ENCODE peak calls at places on chromosomes 11 and 22, in eight cellular contexts. One of them, this sample, is unnamed.

GRCh38 chr11:121540627-121541026 is 87.9 kb upstream of the SORL1-AS1 start:
- DNase-seq in body of pancreas: no peak
- DNase-seq in GM23338: no peak
- DNase-seq in ovary: no peak
- DNase-seq in cardiac fibroblast: no peak
- DNase-seq in CD8-positive, alpha-beta T cell: no peak
- DNase-seq in CD4-positive, CD25-positive, alpha-beta regulatory T cell: no peak
- DNase-seq in endodermal cell: no peak
- DNase-seq in this sample: peak; percentile 19

GRCh38 chr11:124086447-124086846 is 28.8 kb upstream of the VWA5A start:
- DNase-seq in body of pancreas: no peak
- DNase-seq in GM23338: peak; percentile 39
- DNase-seq in ovary: no peak
- DNase-seq in cardiac fibroblast: no peak
- DNase-seq in CD8-positive, alpha-beta T cell: no peak
- DNase-seq in CD4-positive, CD25-positive, alpha-beta regulatory T cell: no peak
- DNase-seq in endodermal cell: peak; percentile 54
- DNase-seq in this sample: no peak

GRCh38 chr22:50192825-50193204 is 7.1 kb downstream of the TRABD start:
- DNase-seq in body of pancreas: peak; percentile 79
- DNase-seq in GM23338: no peak
- DNase-seq in ovary: peak; percentile 13
- DNase-seq in cardiac fibroblast: no peak
- DNase-seq in CD8-positive, alpha-beta T cell: peak; percentile 81
- DNase-seq in CD4-positive, CD25-positive, alpha-beta regulatory T cell: peak; percentile 38
- DNase-seq in endodermal cell: no peak
- DNase-seq in this sample: no peak

GRCh38 chr22:38700271-38700788 is 413 bp downstream of the JOSD1 start:
- DNase-seq in body of pancreas: peak; percentile 67
- DNase-seq in GM23338: peak; percentile 74
- DNase-seq in ovary: peak; percentile 69
- DNase-seq in cardiac fibroblast: peak; percentile 78
- DNase-seq in CD8-positive, alpha-beta T cell: peak; percentile 29
- DNase-seq in CD4-positive, CD25-positive, alpha-beta regulatory T cell: no peak
- DNase-seq in endodermal cell: no peak
- DNase-seq in this sample: peak; percentile 48

GRCh38 chr11:114243461-114244372 is 52.5 kb upstream of the NNMT start:
- DNase-seq in body of pancreas: no peak
- DNase-seq in GM23338: no peak
- DNase-seq in ovary: no peak
- DNase-seq in cardiac fibroblast: no peak
- DNase-seq in CD8-positive, alpha-beta T cell: no peak
- DNase-seq in CD4-positive, CD25-positive, alpha-beta regulatory T cell: no peak
- DNase-seq in endodermal cell: no peak
- DNase-seq in this sample: no peak

GRCh38 chr22:23216331-23217170 is 36.2 kb downstream of the BCR start:
- DNase-seq in body of pancreas: no peak
- DNase-seq in GM23338: no peak
- DNase-seq in ovary: no peak
- DNase-seq in cardiac fibroblast: no peak
- DNase-seq in CD8-positive, alpha-beta T cell: peak; percentile 48
- DNase-seq in CD4-positive, CD25-positive, alpha-beta regulatory T cell: peak; percentile 11
- DNase-seq in endodermal cell: no peak
- DNase-seq in this sample: no peak

GRCh38 chr11:40877256-40877655 is 582.2 kb downstream of the LRRC4C start:
- DNase-seq in body of pancreas: no peak
- DNase-seq in GM23338: no peak
- DNase-seq in ovary: no peak
- DNase-seq in cardiac fibroblast: no peak
- DNase-seq in CD8-positive, alpha-beta T cell: no peak
- DNase-seq in CD4-positive, CD25-positive, alpha-beta regulatory T cell: no peak
- DNase-seq in endodermal cell: no peak
- DNase-seq in this sample: no peak

GRCh38 chr11:84993386-84993785 is 633.8 kb downstream of the DLG2 start:
- DNase-seq in body of pancreas: no peak
- DNase-seq in GM23338: peak; percentile 75
- DNase-seq in ovary: no peak
- DNase-seq in cardiac fibroblast: no peak
- DNase-seq in CD8-positive, alpha-beta T cell: no peak
- DNase-seq in CD4-positive, CD25-positive, alpha-beta regulatory T cell: no peak
- DNase-seq in endodermal cell: peak; percentile 87
- DNase-seq in this sample: peak; percentile 31

GRCh38 chr11:17275376-17276235 is 933 bp upstream of the NUCB2 start:
- DNase-seq in body of pancreas: no peak
- DNase-seq in GM23338: no peak
- DNase-seq in ovary: no peak
- DNase-seq in cardiac fibroblast: no peak
- DNase-seq in CD8-positive, alpha-beta T cell: no peak
- DNase-seq in CD4-positive, CD25-positive, alpha-beta regulatory T cell: no peak
- DNase-seq in endodermal cell: no peak
- DNase-seq in this sample: peak; percentile 23

GRCh38 chr22:44277404-44278135 is 35.2 kb downstream of the SHISAL1 start:
- DNase-seq in body of pancreas: no peak
- DNase-seq in GM23338: no peak
- DNase-seq in ovary: no peak
- DNase-seq in cardiac fibroblast: no peak
- DNase-seq in CD8-positive, alpha-beta T cell: no peak
- DNase-seq in CD4-positive, CD25-positive, alpha-beta regulatory T cell: no peak
- DNase-seq in endodermal cell: no peak
- DNase-seq in this sample: no peak

GRCh38 chr11:789951-790350 is at the start of gene CEND1:
- DNase-seq in body of pancreas: no peak
- DNase-seq in GM23338: peak; percentile 79
- DNase-seq in ovary: no peak
- DNase-seq in cardiac fibroblast: peak; percentile 59
- DNase-seq in CD8-positive, alpha-beta T cell: no peak
- DNase-seq in CD4-positive, CD25-positive, alpha-beta regulatory T cell: no peak
- DNase-seq in endodermal cell: peak; percentile 78
- DNase-seq in this sample: peak; percentile 48

GRCh38 chr11:76654980-76655379 is 15.6 kb downstream of the LRRC32 start:
- DNase-seq in body of pancreas: no peak
- DNase-seq in GM23338: no peak
- DNase-seq in ovary: no peak
- DNase-seq in cardiac fibroblast: peak; percentile 18
- DNase-seq in CD8-positive, alpha-beta T cell: no peak
- DNase-seq in CD4-positive, CD25-positive, alpha-beta regulatory T cell: no peak
- DNase-seq in endodermal cell: peak; percentile 45
- DNase-seq in this sample: no peak

GRCh38 chr22:38923463-38924196 is 33.8 kb upstream of the APOBEC3A start:
- DNase-seq in body of pancreas: peak; percentile 81
- DNase-seq in GM23338: peak; percentile 62
- DNase-seq in ovary: peak; percentile 84
- DNase-seq in cardiac fibroblast: peak; percentile 84
- DNase-seq in CD8-positive, alpha-beta T cell: no peak
- DNase-seq in CD4-positive, CD25-positive, alpha-beta regulatory T cell: no peak
- DNase-seq in endodermal cell: peak; percentile 69
- DNase-seq in this sample: peak; percentile 86

GRCh38 chr22:29710193-29710592 is 9.6 kb upstream of the CABP7 start:
- DNase-seq in body of pancreas: no peak
- DNase-seq in GM23338: no peak
- DNase-seq in ovary: no peak
- DNase-seq in cardiac fibroblast: no peak
- DNase-seq in CD8-positive, alpha-beta T cell: no peak
- DNase-seq in CD4-positive, CD25-positive, alpha-beta regulatory T cell: no peak
- DNase-seq in endodermal cell: no peak
- DNase-seq in this sample: no peak

GRCh38 chr11:65417702-65418430 is 4.7 kb upstream of the NEAT1 start:
- DNase-seq in body of pancreas: peak; percentile 59
- DNase-seq in GM23338: no peak
- DNase-seq in ovary: peak; percentile 67
- DNase-seq in cardiac fibroblast: peak; percentile 84
- DNase-seq in CD8-positive, alpha-beta T cell: peak; percentile 51
- DNase-seq in CD4-positive, CD25-positive, alpha-beta regulatory T cell: no peak
- DNase-seq in endodermal cell: no peak
- DNase-seq in this sample: peak; percentile 48

GRCh38 chr11:130070109-130070828 is 575 bp downstream of the APLP2 start:
- DNase-seq in body of pancreas: peak; percentile 50
- DNase-seq in GM23338: peak; percentile 56
- DNase-seq in ovary: peak; percentile 35
- DNase-seq in cardiac fibroblast: peak; percentile 36
- DNase-seq in CD8-positive, alpha-beta T cell: peak; percentile 41
- DNase-seq in CD4-positive, CD25-positive, alpha-beta regulatory T cell: peak; percentile 30
- DNase-seq in endodermal cell: no peak
- DNase-seq in this sample: no peak

GRCh38 chr11:61911701-61912529 is 5.5 kb downstream of the RAB3IL1 start:
- DNase-seq in body of pancreas: no peak
- DNase-seq in GM23338: no peak
- DNase-seq in ovary: peak; percentile 67
- DNase-seq in cardiac fibroblast: no peak
- DNase-seq in CD8-positive, alpha-beta T cell: no peak
- DNase-seq in CD4-positive, CD25-positive, alpha-beta regulatory T cell: no peak
- DNase-seq in endodermal cell: peak; percentile 31
- DNase-seq in this sample: no peak

GRCh38 chr11:107785401-107785800 is 73.2 kb downstream of the SLC35F2 start:
- DNase-seq in body of pancreas: no peak
- DNase-seq in GM23338: no peak
- DNase-seq in ovary: no peak
- DNase-seq in cardiac fibroblast: peak; percentile 11
- DNase-seq in CD8-positive, alpha-beta T cell: no peak
- DNase-seq in CD4-positive, CD25-positive, alpha-beta regulatory T cell: no peak
- DNase-seq in endodermal cell: no peak
- DNase-seq in this sample: peak; percentile 66

GRCh38 chr11:75720639-75721038 is 3.0 kb downstream of the MOGAT2 start:
- DNase-seq in body of pancreas: no peak
- DNase-seq in GM23338: no peak
- DNase-seq in ovary: no peak
- DNase-seq in cardiac fibroblast: no peak
- DNase-seq in CD8-positive, alpha-beta T cell: no peak
- DNase-seq in CD4-positive, CD25-positive, alpha-beta regulatory T cell: no peak
- DNase-seq in endodermal cell: no peak
- DNase-seq in this sample: no peak

GRCh38 chr11:113532697-113533424 is 57.7 kb upstream of the DRD2 start:
- DNase-seq in body of pancreas: peak; percentile 77
- DNase-seq in GM23338: peak; percentile 93
- DNase-seq in ovary: peak; percentile 50
- DNase-seq in cardiac fibroblast: peak; percentile 86
- DNase-seq in CD8-positive, alpha-beta T cell: peak; percentile 32
- DNase-seq in CD4-positive, CD25-positive, alpha-beta regulatory T cell: peak; percentile 23
- DNase-seq in endodermal cell: peak; percentile 91
- DNase-seq in this sample: peak; percentile 71

GRCh38 chr22:24431309-24432034 is 4.1 kb downstream of the ADORA2A start:
- DNase-seq in body of pancreas: no peak
- DNase-seq in GM23338: no peak
- DNase-seq in ovary: no peak
- DNase-seq in cardiac fibroblast: no peak
- DNase-seq in CD8-positive, alpha-beta T cell: no peak
- DNase-seq in CD4-positive, CD25-positive, alpha-beta regulatory T cell: no peak
- DNase-seq in endodermal cell: no peak
- DNase-seq in this sample: no peak

DNA sequence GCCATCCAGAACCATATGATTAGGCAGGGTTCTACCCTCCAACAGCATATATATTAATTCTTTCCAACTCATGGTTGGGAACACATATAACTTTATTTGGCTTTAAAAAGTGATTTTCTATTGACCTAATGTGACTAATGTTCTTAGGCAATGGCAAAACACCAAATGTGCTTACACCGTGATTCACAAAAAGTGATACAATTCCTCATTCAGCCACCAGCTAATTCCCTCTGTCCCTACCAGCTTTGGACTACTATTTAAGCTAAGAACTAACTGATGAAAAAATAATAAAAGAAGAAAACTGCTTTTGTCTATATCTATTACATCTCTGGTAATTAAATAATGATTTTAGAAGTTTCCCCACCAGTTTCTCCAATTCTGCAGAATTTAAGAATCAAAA is 4.7 kb downstream of the CTSC start:
- DNase-seq in body of pancreas: no peak
- DNase-seq in GM23338: no peak
- DNase-seq in ovary: no peak
- DNase-seq in cardiac fibroblast: peak; percentile 35
- DNase-seq in CD8-positive, alpha-beta T cell: no peak
- DNase-seq in CD4-positive, CD25-positive, alpha-beta regulatory T cell: no peak
- DNase-seq in endodermal cell: no peak
- DNase-seq in this sample: peak; percentile 74
- H3K4me3 ChIP-seq in body of pancreas: no peak overlapping the region
- H3K4me3 ChIP-seq in GM23338: peak overlapping the region; percentile 8
- H3K4me3 ChIP-seq in ovary: no peak overlapping the region
- H3K4me3 ChIP-seq in cardiac fibroblast: no peak overlapping the region
- H3K4me3 ChIP-seq in CD8-positive, alpha-beta T cell: no peak overlapping the region
- H3K4me3 ChIP-seq in CD4-positive, CD25-positive, alpha-beta regulatory T cell: peak overlapping the region; percentile 57
- H3K4me3 ChIP-seq in endodermal cell: no peak overlapping the region
- H3K4me3 ChIP-seq in this sample: no peak overlapping the region

GRCh38 chr11:35518766-35519165 is 6.7 kb downstream of the PAMR1 start:
- DNase-seq in body of pancreas: no peak
- DNase-seq in GM23338: no peak
- DNase-seq in ovary: no peak
- DNase-seq in cardiac fibroblast: peak; percentile 69
- DNase-seq in CD8-positive, alpha-beta T cell: no peak
- DNase-seq in CD4-positive, CD25-positive, alpha-beta regulatory T cell: no peak
- DNase-seq in endodermal cell: no peak
- DNase-seq in this sample: peak; percentile 21
- H3K4me3 ChIP-seq in body of pancreas: no peak overlapping the region
- H3K4me3 ChIP-seq in GM23338: no peak overlapping the region
- H3K4me3 ChIP-seq in ovary: no peak overlapping the region
- H3K4me3 ChIP-seq in cardiac fibroblast: no peak overlapping the region
- H3K4me3 ChIP-seq in CD8-positive, alpha-beta T cell: no peak overlapping the region
- H3K4me3 ChIP-seq in CD4-positive, CD25-positive, alpha-beta regulatory T cell: no peak overlapping the region
- H3K4me3 ChIP-seq in endodermal cell: no peak overlapping the region
- H3K4me3 ChIP-seq in this sample: no peak overlapping the region

GRCh38 chr11:128518493-128519207 is 68.7 kb downstream of the ETS1 start:
- DNase-seq in body of pancreas: no peak
- DNase-seq in GM23338: no peak
- DNase-seq in ovary: no peak
- DNase-seq in cardiac fibroblast: peak; percentile 45
- DNase-seq in CD8-positive, alpha-beta T cell: no peak
- DNase-seq in CD4-positive, CD25-positive, alpha-beta regulatory T cell: no peak
- DNase-seq in endodermal cell: no peak
- DNase-seq in this sample: peak; percentile 45
- H3K4me3 ChIP-seq in body of pancreas: no peak overlapping the region
- H3K4me3 ChIP-seq in GM23338: no peak overlapping the region
- H3K4me3 ChIP-seq in ovary: peak overlapping the region; percentile 9
- H3K4me3 ChIP-seq in cardiac fibroblast: peak overlapping the region; percentile 85
- H3K4me3 ChIP-seq in CD8-positive, alpha-beta T cell: peak overlapping the region; percentile 94
- H3K4me3 ChIP-seq in CD4-positive, CD25-positive, alpha-beta regulatory T cell: peak overlapping the region; percentile 100
- H3K4me3 ChIP-seq in endodermal cell: peak overlapping the region; percentile 62
- H3K4me3 ChIP-seq in this sample: peak overlapping the region; percentile 92

GRCh38 chr11:87036756-87037449 is 831 bp upstream of the TMEM135 start:
- DNase-seq in body of pancreas: no peak
- DNase-seq in GM23338: peak; percentile 45
- DNase-seq in ovary: no peak
- DNase-seq in cardiac fibroblast: peak; percentile 8
- DNase-seq in CD8-positive, alpha-beta T cell: no peak
- DNase-seq in CD4-positive, CD25-positive, alpha-beta regulatory T cell: no peak
- DNase-seq in endodermal cell: no peak
- DNase-seq in this sample: no peak

GRCh38 chr11:87037450-87038234 is at the start of gene TMEM135:
- DNase-seq in body of pancreas: peak; percentile 91
- DNase-seq in GM23338: peak; percentile 99
- DNase-seq in ovary: peak; percentile 90
- DNase-seq in cardiac fibroblast: peak; percentile 96
- DNase-seq in CD8-positive, alpha-beta T cell: peak; percentile 89
- DNase-seq in CD4-positive, CD25-positive, alpha-beta regulatory T cell: peak; percentile 81
- DNase-seq in endodermal cell: peak; percentile 99
- DNase-seq in this sample: peak; percentile 92

GRCh38 chr11:87038235-87038960 is 664 bp downstream of the TMEM135 start:
- DNase-seq in body of pancreas: no peak
- DNase-seq in GM23338: no peak
- DNase-seq in ovary: no peak
- DNase-seq in cardiac fibroblast: peak; percentile 21
- DNase-seq in CD8-positive, alpha-beta T cell: no peak
- DNase-seq in CD4-positive, CD25-positive, alpha-beta regulatory T cell: no peak
- DNase-seq in endodermal cell: no peak
- DNase-seq in this sample: no peak

GRCh38 chr11:87033561-87033960 is 4.2 kb upstream of the TMEM135 start:
- DNase-seq in body of pancreas: no peak
- DNase-seq in GM23338: no peak
- DNase-seq in ovary: no peak
- DNase-seq in cardiac fibroblast: no peak
- DNase-seq in CD8-positive, alpha-beta T cell: no peak
- DNase-seq in CD4-positive, CD25-positive, alpha-beta regulatory T cell: no peak
- DNase-seq in endodermal cell: no peak
- DNase-seq in this sample: no peak

GRCh38 chr11:87035976-87036583 is 1.7 kb upstream of the TMEM135 start:
- DNase-seq in body of pancreas: no peak
- DNase-seq in GM23338: no peak
- DNase-seq in ovary: peak; percentile 13
- DNase-seq in cardiac fibroblast: peak; percentile 11
- DNase-seq in CD8-positive, alpha-beta T cell: no peak
- DNase-seq in CD4-positive, CD25-positive, alpha-beta regulatory T cell: no peak
- DNase-seq in endodermal cell: no peak
- DNase-seq in this sample: no peak
- H3K4me3 ChIP-seq in body of pancreas: no peak overlapping the region
- H3K4me3 ChIP-seq in GM23338: no peak overlapping the region
- H3K4me3 ChIP-seq in ovary: no peak overlapping the region
- H3K4me3 ChIP-seq in cardiac fibroblast: no peak overlapping the region
- H3K4me3 ChIP-seq in CD8-positive, alpha-beta T cell: no peak overlapping the region
- H3K4me3 ChIP-seq in CD4-positive, CD25-positive, alpha-beta regulatory T cell: no peak overlapping the region
- H3K4me3 ChIP-seq in endodermal cell: no peak overlapping the region
- H3K4me3 ChIP-seq in this sample: no peak overlapping the region